ENCODE peak calls at places on chromosomes 7 and 10, in seven cellular contexts. K is endothelial cell; S is B cell; W is osteocyte; L is WTC11; D is tibial nerve; V is CD4-positive, alpha-beta T cell. G is an unnamed sample.

GRCh38 chr10:108901766-108902365 is 1021.4 kb downstream of the XPNPEP1 start:
- DNase-seq in W (no peak), V (no peak), D (no peak), K (no peak), S (no peak), L (no peak), G (no peak)

GRCh38 chr10:117804470-117805011 is 242.2 kb downstream of the RAB11FIP2 start:
- DNase-seq in S (no peak), L (no peak), W (no peak), V (no peak), K (no peak), D (no peak), G (no peak)

GRCh38 chr7:40647719-40648118 is 512.9 kb downstream of the SUGCT start:
- DNase-seq in S (no peak), W (no peak), D (no peak), L (no peak), V (no peak), K (no peak), G (no peak)

GRCh38 chr10:94052901-94053638 is 59.3 kb downstream of the PLCE1 start:
- DNase-seq in V (no peak), L (no peak), D (no peak), K (no peak), S (no peak), W (no peak), G (no peak)

GRCh38 chr7:140200102-140200989 is 23.6 kb upstream of the KDM7A start:
- DNase-seq in S (no peak), L (no peak), K (no peak), V (no peak), D (peak), W (no peak), G (no peak)

GRCh38 chr10:61284222-61284890 is 168.8 kb downstream of the TMEM26 start:
- DNase-seq in S (peak), K (no peak), V (no peak), W (no peak), D (peak), L (no peak), G (peak)

GRCh38 chr7:149879801-149880738 is 6.3 kb downstream of the ATP6V0E2 start:
- DNase-seq in K (no peak), W (no peak), D (no peak), S (peak), V (no peak), L (no peak), G (no peak)

GRCh38 chr7:21704362-21704761 is 161.5 kb downstream of the DNAH11 start:
- DNase-seq in K (no peak), D (no peak), V (no peak), S (no peak), L (no peak), W (no peak), G (no peak)

GRCh38 chr7:99139031-99139430 is 4.9 kb downstream of the SMURF1 start:
- DNase-seq in S (no peak), V (no peak), D (no peak), W (no peak), K (no peak), L (no peak), G (no peak)

GRCh38 chr7:131034166-131034881 is 293.4 kb upstream of the MKLN1 start:
- DNase-seq in S (no peak), L (no peak), K (no peak), D (peak), V (no peak), W (no peak), G (no peak)

GRCh38 chr7:155296788-155297516 is 726 bp upstream of the INSIG1 start:
- DNase-seq in D (no peak), V (peak), W (no peak), S (no peak), L (peak), K (peak), G (peak)

GRCh38 chr7:140456627-140457051 is 22.7 kb downstream of the MKRN1 start:
- DNase-seq in D (no peak), K (no peak), V (no peak), W (no peak), S (no peak), L (no peak), G (no peak)

GRCh38 chr10:125116652-125117310 is 43.6 kb downstream of the CTBP2 start:
- DNase-seq in V (no peak), D (no peak), S (no peak), K (no peak), W (no peak), L (no peak), G (no peak)

GRCh38 chr10:11698691-11699545 is 43.3 kb upstream of the ECHDC3 start:
- DNase-seq in K (no peak), D (no peak), V (no peak), S (peak), W (no peak), L (no peak), G (peak)

GRCh38 chr10:77164616-77165311 is 472.8 kb downstream of the KCNMA1 start:
- DNase-seq in K (no peak), V (no peak), L (no peak), D (no peak), S (no peak), W (no peak), G (no peak)

GRCh38 chr10:47024046-47024322 is 112.8 kb downstream of the PTPN20 start:
- DNase-seq in D (no peak), V (no peak), L (no peak), W (peak), K (no peak), S (no peak), G (no peak)

GRCh38 chr10:60611291-60611747 is 167.0 kb upstream of the CDK1 start:
- DNase-seq in V (no peak), K (no peak), W (no peak), S (no peak), D (no peak), L (no peak), G (no peak)

GRCh38 chr10:128897414-128897928 is 569.6 kb upstream of the MGMT start:
- DNase-seq in D (no peak), W (no peak), V (no peak), K (no peak), L (no peak), S (no peak), G (no peak)

GRCh38 chr10:117360994-117361667 is 14.1 kb downstream of the PDZD8 start:
- DNase-seq in S (no peak), V (no peak), D (no peak), K (no peak), L (no peak), W (no peak), G (no peak)

GRCh38 chr7:102156867-102157266 is 129.8 kb upstream of the SH2B2 start:
- DNase-seq in D (no peak), L (no peak), K (no peak), V (no peak), S (no peak), W (no peak), G (no peak)

GRCh38 chr7:122532406-122533269 is 166.3 kb downstream of the RNF133 start:
- DNase-seq in V (no peak), S (no peak), K (no peak), D (no peak), W (no peak), L (peak), G (peak)

GRCh38 chr10:84267503-84268126 is 22.8 kb downstream of the RGR start:
- DNase-seq in V (peak), D (no peak), L (peak), W (peak), S (peak), K (peak), G (peak)

DNA sequence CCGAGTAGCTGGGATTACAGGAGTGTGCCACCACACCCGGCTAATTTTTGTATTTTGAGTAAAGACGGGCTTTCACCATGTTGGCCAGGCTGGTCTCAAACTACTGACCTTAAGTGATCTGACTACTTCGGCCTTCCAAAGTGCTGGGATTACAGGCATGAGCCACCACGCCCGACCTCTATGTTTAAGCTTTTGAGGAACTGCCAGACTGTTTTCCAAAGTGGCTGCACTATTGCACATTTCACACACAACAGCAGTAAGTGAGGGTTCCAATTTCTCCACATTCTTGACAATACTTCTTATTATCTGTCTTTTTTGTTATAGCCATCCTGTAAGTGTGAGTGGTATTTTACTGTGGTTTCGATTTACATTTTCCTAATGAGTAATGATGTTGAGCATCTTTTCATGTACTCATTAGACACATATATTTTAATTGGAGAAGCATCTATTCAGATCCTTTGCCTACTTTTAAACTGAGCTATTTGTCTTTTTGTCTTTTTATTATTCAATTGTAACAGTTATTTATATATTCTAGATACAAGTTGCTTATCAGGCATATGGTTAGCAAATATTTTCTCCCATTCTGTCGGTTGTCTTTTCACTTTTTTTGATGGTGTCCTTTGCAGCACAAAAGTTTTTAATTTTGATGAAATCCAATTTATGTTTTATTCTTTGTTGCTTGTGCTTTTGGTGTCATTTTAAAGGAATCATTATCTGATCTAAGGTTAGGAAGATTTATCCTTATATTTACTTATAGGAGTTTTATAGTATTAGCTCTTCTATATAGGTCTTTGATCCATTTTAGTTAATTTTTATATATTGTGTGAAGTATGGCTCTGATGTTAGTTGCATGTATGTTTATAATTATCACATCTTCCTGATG is 12.8 kb upstream of the IRF5 start:
- DNase-seq in K (no peak), W (no peak), L (no peak), V (no peak), S (no peak), D (no peak), G (no peak)
- TF ChIP-seq CTCF in K (no peak), W (no peak), L (no peak), V (no peak), S (no peak), D (no peak), G (no peak)

DNA sequence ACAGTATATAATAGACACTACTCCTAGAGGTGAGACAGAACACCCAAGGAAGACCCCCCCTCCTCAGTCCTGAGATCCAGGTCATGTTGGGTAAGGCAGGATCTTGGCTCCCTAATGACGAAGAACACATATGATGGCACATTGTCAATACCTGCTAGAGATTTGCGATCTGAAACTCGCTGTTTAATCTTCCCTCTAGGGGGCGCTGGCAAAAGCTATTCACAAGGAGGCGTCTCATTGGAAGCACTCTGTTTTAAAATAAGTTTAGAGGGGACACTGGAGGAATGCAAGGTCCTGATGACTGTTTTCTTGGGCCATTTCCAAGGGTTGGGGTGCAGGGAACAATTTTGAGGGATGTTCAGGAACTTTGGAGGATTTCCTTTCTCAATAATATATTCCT is 1013.7 kb upstream of the MBL2 start:
- DNase-seq in D (no peak), S (no peak), K (peak), V (no peak), L (peak), W (no peak), G (no peak)
- TF ChIP-seq CTCF in D (no peak), S (no peak), K (peak), V (no peak), L (peak), W (no peak), G (no peak)

GRCh38 chr10:535051-535450 is 154.4 kb downstream of the DIP2C start:
- DNase-seq in W (no peak), L (no peak), S (no peak), V (no peak), D (no peak), K (no peak), G (no peak)
- TF ChIP-seq CTCF in W (no peak), L (no peak), S (no peak), V (no peak), D (no peak), K (no peak), G (no peak)

GRCh38 chr7:35970458-35970857 is 169.6 kb downstream of the SEPTIN7 start:
- DNase-seq in W (no peak), L (no peak), D (no peak), K (no peak), V (no peak), S (no peak), G (no peak)

GRCh38 chr7:35967366-35968139 is 166.7 kb downstream of the SEPTIN7 start:
- DNase-seq in V (no peak), W (no peak), S (no peak), D (no peak), L (peak), K (no peak), G (no peak)

GRCh38 chr7:35968140-35968940 is 167.5 kb downstream of the SEPTIN7 start:
- DNase-seq in D (no peak), S (no peak), W (no peak), L (no peak), K (no peak), V (no peak), G (no peak)

GRCh38 chr7:35969055-35969454 is 168.2 kb downstream of the SEPTIN7 start:
- DNase-seq in D (no peak), V (no peak), K (no peak), L (no peak), W (no peak), S (no peak), G (no peak)

GRCh38 chr7:35971133-35971995 is 170.5 kb downstream of the SEPTIN7 start:
- DNase-seq in L (no peak), D (no peak), K (no peak), V (no peak), S (peak), W (no peak), G (peak)
- TF ChIP-seq CTCF in L (no peak), D (no peak), K (no peak), V (no peak), S (peak), W (no peak), G (peak)

G was measured in GM20000.